ENCODE peak calls at places on chromosome 19, in eight cellular contexts. W is K562, R is left lung, O is heart right ventricle, X is psoas muscle, P is esophagus squamous epithelium, L is upper lobe of left lung, F is ascending aorta. T is an unnamed sample.
A peak's percentile ranks its signal among the peaks of the same experiment; 100 is the strongest.

GRCh38 chr19:27966390-27966816 is 1246.5 kb downstream of the UQCRFS1 start:
- DNase-seq in R (no peak), F (no peak), W (peak; percentile 18), O (no peak), L (no peak), P (no peak), X (no peak), T (no peak)

GRCh38 chr19:55600336-55601028 is 394 bp downstream of the ZNF524 start:
- DNase-seq in O (peak; percentile 71), W (no peak), R (no peak), X (no peak), L (no peak), F (no peak), P (peak; percentile 67), T (no peak)

GRCh38 chr19:37484406-37485115 is 15.4 kb downstream of the ZNF570 start:
- DNase-seq in R (no peak), F (no peak), X (no peak), L (no peak), P (no peak), O (no peak), W (no peak), T (no peak)

GRCh38 chr19:45645631-45646344 is 6.6 kb upstream of the EML2 start:
- DNase-seq in X (peak; percentile 86), O (peak; percentile 85), F (peak; percentile 29), W (peak; percentile 98), R (peak; percentile 76), P (peak; percentile 16), L (no peak), T (peak; percentile 75)

GRCh38 chr19:16406356-16406755 is 65.4 kb downstream of the EPS15L1 start:
- DNase-seq in L (no peak), F (no peak), W (no peak), X (peak; percentile 27), P (no peak), R (no peak), O (no peak), T (no peak)

GRCh38 chr19:40322951-40323615 is 25.1 kb downstream of the C19orf47 start:
- DNase-seq in R (no peak), W (no peak), P (no peak), F (no peak), L (no peak), X (no peak), O (no peak), T (no peak)

GRCh38 chr19:15286688-15287355 is 45.5 kb downstream of the BRD4 start:
- DNase-seq in R (no peak), O (no peak), P (no peak), F (no peak), L (no peak), X (no peak), W (no peak), T (no peak)

GRCh38 chr19:8158411-8159074 is 9.2 kb upstream of the FBN3 start:
- DNase-seq in W (peak; percentile 88), X (no peak), F (no peak), R (no peak), P (no peak), L (no peak), O (peak; percentile 72), T (peak; percentile 79)

GRCh38 chr19:36072081-36072480 is 17.4 kb downstream of the WDR62 start:
- DNase-seq in X (no peak), R (no peak), F (no peak), L (no peak), P (no peak), O (no peak), W (no peak), T (no peak)

GRCh38 chr19:35120492-35120891 is 4.9 kb downstream of the FXYD3 start:
- DNase-seq in F (no peak), W (no peak), L (no peak), X (no peak), P (no peak), R (no peak), O (no peak), T (no peak)

GRCh38 chr19:42284066-42284501 is 15.0 kb downstream of the CIC start:
- DNase-seq in L (peak; percentile 97), O (peak; percentile 78), P (no peak), X (peak; percentile 93), R (peak; percentile 79), F (no peak), W (peak; percentile 89), T (peak; percentile 85)
- H3K4me1 ChIP-seq in L (peaks cover 47% of the 10 kb centered on the region), O (peaks cover 27% of the 10 kb centered on the region), P (peaks cover 80% of the 10 kb centered on the region), X (peaks cover 50% of the 10 kb centered on the region), R (peaks cover 46% of the 10 kb centered on the region), F (peaks cover 55% of the 10 kb centered on the region), W (peaks cover 87% of the 10 kb centered on the region), T (peaks cover 38% of the 10 kb centered on the region)

GRCh38 chr19:19743176-19743575 is 10.3 kb upstream of the ZNF14 start:
- DNase-seq in L (no peak), W (no peak), X (no peak), F (no peak), R (no peak), P (no peak), O (no peak), T (no peak)

GRCh38 chr19:19744641-19745040 is 11.7 kb upstream of the ZNF14 start:
- DNase-seq in L (no peak), P (no peak), X (no peak), O (no peak), R (no peak), F (no peak), W (no peak), T (no peak)

GRCh38 chr19:19746286-19747213 is 13.6 kb upstream of the ZNF14 start:
- DNase-seq in X (no peak), F (no peak), W (no peak), L (no peak), O (no peak), P (no peak), R (no peak), T (no peak)

GRCh38 chr19:19747357-19748220 is 14.7 kb upstream of the ZNF14 start:
- DNase-seq in W (no peak), R (no peak), L (peak; percentile 34), X (no peak), O (no peak), F (no peak), P (no peak), T (no peak)

GRCh38 chr19:19745496-19746285 is 12.8 kb upstream of the ZNF14 start:
- DNase-seq in X (no peak), L (no peak), R (no peak), O (no peak), P (no peak), F (no peak), W (no peak), T (no peak)
- TF ChIP-seq CTCF in X (no peak), L (no peak), R (no peak), O (no peak), P (no peak), F (no peak), W (no peak), T (no peak)

GRCh38 chr19:50664204-50664603 is 15.0 kb downstream of the C19orf81 start:
- DNase-seq in R (no peak), O (no peak), X (no peak), W (no peak), F (no peak), P (no peak), L (no peak), T (no peak)
- H3K27me3 ChIP-seq in R (peaks cover 38% of the 10 kb centered on the region), O (peaks cover 3% of the 10 kb centered on the region), X (peaks cover 61% of the 10 kb centered on the region), W (peaks cover 5% of the 10 kb centered on the region), F (peaks cover 39% of the 10 kb centered on the region), P (peaks cover 26% of the 10 kb centered on the region), L (peaks cover 20% of the 10 kb centered on the region), T (no peaks in the 10 kb centered on the region)

DNA sequence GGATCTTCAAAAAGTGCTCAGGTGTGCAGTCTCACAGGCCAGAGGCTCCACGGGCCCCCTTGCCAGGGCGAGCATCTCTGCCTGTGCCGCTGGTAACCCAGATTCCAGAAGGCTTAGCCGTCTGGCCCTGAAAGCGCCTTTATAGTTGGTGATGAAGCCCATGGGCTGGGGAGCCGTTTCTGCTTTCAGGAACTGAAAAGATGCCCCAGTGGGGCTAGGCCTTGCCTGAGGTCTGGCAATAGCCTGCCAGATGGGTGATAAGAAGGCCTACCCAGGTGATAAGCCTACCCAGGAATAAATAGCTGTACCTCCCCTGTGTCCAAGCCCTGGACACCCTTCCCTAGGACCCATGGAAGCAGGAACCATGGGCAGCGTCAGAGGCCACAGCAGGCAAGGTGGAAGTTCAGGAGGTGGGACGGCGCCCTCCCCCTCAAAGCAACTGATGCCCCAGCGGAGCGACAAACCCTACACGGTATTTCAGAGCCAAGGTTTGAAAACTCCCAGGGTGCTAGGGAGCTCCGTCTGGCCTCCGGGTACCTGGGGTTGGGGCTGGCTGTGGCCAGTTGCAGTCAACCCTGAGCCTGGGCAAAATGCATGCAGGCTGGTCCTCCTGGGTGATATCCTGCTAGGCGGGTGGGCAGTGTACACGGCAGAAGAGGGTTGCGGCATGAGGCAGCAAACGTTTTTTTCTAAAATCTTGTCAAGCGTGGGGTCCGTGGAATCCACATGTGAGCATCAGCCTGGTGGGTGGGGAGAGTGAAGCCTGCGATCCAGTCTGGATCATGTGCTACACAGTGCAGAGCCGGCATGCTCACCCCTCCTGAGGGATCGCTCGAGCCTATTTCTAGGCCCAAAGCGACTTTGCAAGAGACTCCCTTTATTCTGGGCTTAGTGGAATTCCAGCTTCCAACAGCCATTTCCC is 45.3 kb downstream of the ACTN4 start:
- DNase-seq in P (no peak), O (no peak), X (no peak), R (no peak), F (no peak), L (no peak), W (no peak), T (no peak)
- H3K4me1 ChIP-seq in P (peaks cover 89% of the 10 kb centered on the region), O (peaks cover 55% of the 10 kb centered on the region), X (peaks cover 79% of the 10 kb centered on the region), R (peaks cover 25% of the 10 kb centered on the region), F (peaks cover 85% of the 10 kb centered on the region), L (peaks cover 85% of the 10 kb centered on the region), W (peaks cover 35% of the 10 kb centered on the region), T (peaks cover 73% of the 10 kb centered on the region)

GRCh38 chr19:2739602-2740313 is at the start of gene SLC39A3:
- DNase-seq in L (peak; percentile 97), P (peak; percentile 89), F (peak; percentile 94), X (peak; percentile 99), W (peak; percentile 98), R (peak; percentile 99), O (peak; percentile 100), T (peak; percentile 99)
- TF ChIP-seq CTCF in L (peak; percentile 69), P (peak; percentile 51), F (peak; percentile 27), X (no peak), W (no peak), R (peak; percentile 19), O (peak; percentile 16), T (no peak)

DNA sequence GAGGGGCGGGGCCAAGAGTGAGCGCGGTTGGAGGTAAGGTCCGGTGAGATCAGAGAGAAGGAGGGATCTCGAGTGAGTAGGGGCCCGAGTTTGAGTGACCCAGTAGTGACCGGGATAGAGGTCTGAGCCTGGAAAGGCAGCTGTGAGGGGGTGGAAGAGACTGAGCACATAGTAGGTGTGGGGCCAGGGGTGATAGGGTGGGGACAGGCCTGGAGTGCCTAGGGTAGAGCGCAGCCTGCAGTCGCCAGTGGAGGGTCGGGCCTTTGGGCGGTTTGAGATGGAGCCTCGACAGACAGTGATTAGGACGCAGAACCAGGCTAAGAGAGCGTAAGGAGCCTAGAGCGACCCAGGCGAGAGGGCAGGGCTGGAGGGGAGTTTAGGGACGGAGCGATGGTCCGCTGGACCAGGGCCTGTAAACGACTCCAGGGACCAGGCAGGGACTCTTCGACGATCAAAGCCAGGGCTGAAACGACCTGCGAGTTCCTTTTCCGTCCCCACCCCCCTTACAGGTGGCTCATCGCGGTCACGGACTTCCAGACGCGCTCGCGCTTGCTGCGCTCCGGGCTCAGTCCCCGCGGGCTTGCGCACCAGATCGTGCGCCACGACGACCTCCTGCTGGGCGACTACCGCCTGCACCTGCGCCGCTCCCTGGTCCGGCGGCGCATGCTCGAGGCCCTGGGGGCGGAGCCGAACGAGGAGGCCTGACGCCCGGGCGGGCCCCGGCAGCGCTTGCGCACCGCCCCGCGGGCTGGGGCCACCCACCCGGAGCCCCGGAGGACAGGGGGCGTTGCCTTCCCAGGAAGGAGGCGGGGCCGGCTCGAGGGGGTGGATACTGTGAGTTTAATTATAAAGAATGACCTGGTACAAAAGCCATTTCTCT is 9.4 kb downstream of the C19orf81 start:
- DNase-seq in P (no peak), O (peak; percentile 53), L (peak; percentile 92), R (peak; percentile 52), F (no peak), W (peak; percentile 97), X (peak; percentile 60), T (no peak)
- H3K27me3 ChIP-seq in P (peaks cover 5% of the 10 kb centered on the region), O (peaks cover 5% of the 10 kb centered on the region), L (peaks cover 4% of the 10 kb centered on the region), R (peaks cover 10% of the 10 kb centered on the region), F (peaks cover 9% of the 10 kb centered on the region), W (no peaks in the 10 kb centered on the region), X (peaks cover 61% of the 10 kb centered on the region), T (no peaks in the 10 kb centered on the region)